ENCODE peak calls at places on chromosomes 2 and 18, in five cellular contexts. F, P, A, N and J are unnamed samples.

GRCh38 chr2:71154279-71154678 is 23.8 kb downstream of the MPHOSPH10 start:
- DNase-seq in F (no peak), P (no peak), A (no peak), N (no peak), J (no peak)

GRCh38 chr2:238149841-238150572 is 8.8 kb upstream of the ERFE start:
- DNase-seq in F (no peak), P (no peak), A (no peak), N (no peak), J (no peak)

GRCh38 chr2:1282552-1282951 is 130.7 kb upstream of the TPO start:
- DNase-seq in F (no peak), P (no peak), A (no peak), N (no peak), J (no peak)

GRCh38 chr2:240615409-240615808 is 9.9 kb upstream of the GPR35 start:
- DNase-seq in F (no peak), P (no peak), A (no peak), N (no peak), J (no peak)

GRCh38 chr2:112301171-112301584 is 25.8 kb downstream of the ZC3H6 start:
- DNase-seq in F (no peak), P (no peak), A (no peak), N (no peak), J (no peak)

GRCh38 chr2:143284087-143284675 is 155.0 kb downstream of the ARHGAP15 start:
- DNase-seq in F (peak), P (peak), A (no peak), N (peak), J (no peak)

GRCh38 chr2:207765541-207765940 is 4.2 kb downstream of the FZD5 start:
- DNase-seq in F (peak), P (no peak), A (no peak), N (peak), J (no peak)

GRCh38 chr18:48249841-48250240 is 159.3 kb downstream of the ZBTB7C start:
- DNase-seq in F (no peak), P (no peak), A (no peak), N (no peak), J (no peak)

GRCh38 chr2:227462463-227462951 is 9.4 kb upstream of the AGFG1 start:
- DNase-seq in F (no peak), P (no peak), A (no peak), N (no peak), J (no peak)

GRCh38 chr2:133516405-133517028 is 51.7 kb downstream of the NCKAP5 start:
- DNase-seq in F (no peak), P (no peak), A (no peak), N (no peak), J (no peak)

GRCh38 chr2:16161085-16161565 is 220.8 kb downstream of the MYCN start:
- DNase-seq in F (no peak), P (no peak), A (no peak), N (no peak), J (no peak)

GRCh38 chr18:3207565-3207964 is 12.2 kb downstream of the MYOM1 start:
- DNase-seq in F (no peak), P (no peak), A (no peak), N (no peak), J (no peak)

GRCh38 chr2:2876350-2877042 is 501.1 kb downstream of the EIPR1 start:
- DNase-seq in F (no peak), P (no peak), A (no peak), N (no peak), J (no peak)

GRCh38 chr18:47929681-47930085 is 776 bp downstream of the SMAD2 start:
- DNase-seq in F (no peak), P (no peak), A (no peak), N (no peak), J (no peak)

GRCh38 chr18:44761812-44762211 is 81.1 kb downstream of the SETBP1 start:
- DNase-seq in F (no peak), P (no peak), A (no peak), N (no peak), J (no peak)

GRCh38 chr2:37526323-37526722 is 145.1 kb downstream of the CDC42EP3 start:
- DNase-seq in F (no peak), P (no peak), A (no peak), N (no peak), J (no peak)

GRCh38 chr2:159201321-159202063 is 85.0 kb downstream of the WDSUB1 start:
- DNase-seq in F (no peak), P (peak), A (no peak), N (no peak), J (no peak)

GRCh38 chr18:48345596-48345995 is 63.6 kb downstream of the ZBTB7C start:
- DNase-seq in F (no peak), P (no peak), A (no peak), N (no peak), J (no peak)

GRCh38 chr2:171042253-171042969 is 113.4 kb downstream of the GORASP2 start:
- DNase-seq in F (no peak), P (no peak), A (no peak), N (no peak), J (no peak)

GRCh38 chr2:133927894-133928293 is 326.0 kb upstream of the MGAT5 start:
- DNase-seq in F (no peak), P (no peak), A (no peak), N (no peak), J (no peak)

GRCh38 chr2:131040661-131041401 is 52.4 kb downstream of the FAM168B start:
- DNase-seq in F (no peak), P (peak), A (no peak), N (no peak), J (no peak)

GRCh38 chr18:34658101-34658500 is 52.0 kb upstream of the DTNA start:
- DNase-seq in F (no peak), P (no peak), A (no peak), N (no peak), J (no peak)

GRCh38 chr18:49944681-49945080 is 131.3 kb upstream of the ACAA2 start:
- DNase-seq in F (no peak), P (peak), A (no peak), N (no peak), J (no peak)

GRCh38 chr2:157326683-157327082 is 1.1 kb upstream of the ERMN start:
- DNase-seq in F (no peak), P (no peak), A (no peak), N (no peak), J (no peak)

GRCh38 chr2:152343426-152343825 is 8.5 kb downstream of the FMNL2 start:
- DNase-seq in F (no peak), P (no peak), A (no peak), N (no peak), J (no peak)

GRCh38 chr2:1544478-1545069 is 131.3 kb downstream of the TPO start:
- DNase-seq in F (no peak), P (no peak), A (no peak), N (no peak), J (no peak)

GRCh38 chr18:74360852-74361640 is 45.4 kb downstream of the C18orf63 start:
- DNase-seq in F (no peak), P (no peak), A (no peak), N (no peak), J (no peak)

GRCh38 chr18:8882632-8883408 is 177.5 kb downstream of the MTCL1 start:
- DNase-seq in F (no peak), P (no peak), A (no peak), N (no peak), J (peak)

GRCh38 chr2:113858764-113859163 is 31.1 kb upstream of the ACTR3 start:
- DNase-seq in F (no peak), P (no peak), A (no peak), N (no peak), J (no peak)

GRCh38 chr2:43218221-43218549 is 8.2 kb downstream of the ZFP36L2 start:
- DNase-seq in F (no peak), P (no peak), A (no peak), N (no peak), J (no peak)

GRCh38 chr2:239025081-239025801 is 177.4 kb downstream of the TWIST2 start:
- DNase-seq in F (no peak), P (no peak), A (no peak), N (no peak), J (no peak)

GRCh38 chr2:132875193-132875592 is 205.2 kb upstream of the LYPD1 start:
- DNase-seq in F (no peak), P (no peak), A (no peak), N (no peak), J (no peak)

GRCh38 chr2:16005819-16006536 is 65.6 kb downstream of the MYCN start:
- DNase-seq in F (no peak), P (no peak), A (no peak), N (no peak), J (no peak)

GRCh38 chr2:100584811-100585210 is 22.0 kb downstream of the PDCL3 start:
- DNase-seq in F (no peak), P (no peak), A (no peak), N (no peak), J (no peak)

GRCh38 chr2:30886101-30886500 is 78.9 kb upstream of the CAPN13 start:
- DNase-seq in F (peak), P (no peak), A (no peak), N (no peak), J (peak)